ENCODE peak calls at places on chromosomes 2 and 18, in seven cellular contexts. One of them, this sample, is unnamed.

GRCh38 chr2:174603280-174603679 is 5.7 kb upstream of the WIPF1 start:
- DNase-seq in OCI-LY7: peak; percentile 74
- DNase-seq in MM.1S: peak; percentile 59
- DNase-seq in H9: no peak
- DNase-seq in tibial artery: peak; percentile 85
- DNase-seq in colonic mucosa: peak; percentile 57
- DNase-seq in heart left ventricle: peak; percentile 45
- DNase-seq in this sample: peak; percentile 58

GRCh38 chr2:111662771-111663470 is 221.1 kb downstream of the ANAPC1 start:
- DNase-seq in colonic mucosa: peak; percentile 18
- DNase-seq in MM.1S: peak; percentile 88
- DNase-seq in heart left ventricle: no peak
- DNase-seq in tibial artery: no peak
- DNase-seq in OCI-LY7: no peak
- DNase-seq in H9: no peak
- DNase-seq in this sample: no peak

GRCh38 chr2:73257425-73258125 is 23.5 kb downstream of the CCT7 start:
- DNase-seq in tibial artery: no peak
- DNase-seq in heart left ventricle: no peak
- DNase-seq in MM.1S: no peak
- DNase-seq in H9: no peak
- DNase-seq in colonic mucosa: peak; percentile 36
- DNase-seq in OCI-LY7: no peak
- DNase-seq in this sample: peak; percentile 64

GRCh38 chr2:172859821-172860707 is 124.4 kb downstream of the RAPGEF4 start:
- DNase-seq in tibial artery: no peak
- DNase-seq in colonic mucosa: no peak
- DNase-seq in H9: no peak
- DNase-seq in MM.1S: no peak
- DNase-seq in heart left ventricle: no peak
- DNase-seq in OCI-LY7: no peak
- DNase-seq in this sample: no peak

GRCh38 chr2:20584045-20584636 is 66.8 kb downstream of the HS1BP3 start:
- DNase-seq in colonic mucosa: no peak
- DNase-seq in OCI-LY7: no peak
- DNase-seq in MM.1S: no peak
- DNase-seq in H9: peak; percentile 51
- DNase-seq in heart left ventricle: no peak
- DNase-seq in tibial artery: no peak
- DNase-seq in this sample: no peak

GRCh38 chr18:49858309-49859005 is 45.1 kb upstream of the ACAA2 start:
- DNase-seq in tibial artery: no peak
- DNase-seq in H9: peak; percentile 78
- DNase-seq in MM.1S: peak; percentile 35
- DNase-seq in OCI-LY7: peak; percentile 37
- DNase-seq in colonic mucosa: peak; percentile 79
- DNase-seq in heart left ventricle: no peak
- DNase-seq in this sample: peak; percentile 73

GRCh38 chr2:179031731-179032408 is 18.1 kb downstream of the CCDC141 start:
- DNase-seq in tibial artery: no peak
- DNase-seq in heart left ventricle: no peak
- DNase-seq in OCI-LY7: peak; percentile 75
- DNase-seq in colonic mucosa: no peak
- DNase-seq in MM.1S: peak; percentile 95
- DNase-seq in H9: no peak
- DNase-seq in this sample: no peak

GRCh38 chr2:164903944-164904343 is 51.4 kb downstream of the SLC38A11 start:
- DNase-seq in colonic mucosa: no peak
- DNase-seq in tibial artery: no peak
- DNase-seq in H9: no peak
- DNase-seq in heart left ventricle: no peak
- DNase-seq in MM.1S: no peak
- DNase-seq in OCI-LY7: no peak
- DNase-seq in this sample: no peak

GRCh38 chr18:6059551-6059950 is 164.2 kb upstream of the TMEM200C start:
- DNase-seq in OCI-LY7: no peak
- DNase-seq in MM.1S: no peak
- DNase-seq in H9: no peak
- DNase-seq in heart left ventricle: no peak
- DNase-seq in colonic mucosa: no peak
- DNase-seq in tibial artery: no peak
- DNase-seq in this sample: no peak

GRCh38 chr2:159879061-159879604 is 81.1 kb upstream of the CD302 start:
- DNase-seq in H9: no peak
- DNase-seq in colonic mucosa: no peak
- DNase-seq in tibial artery: no peak
- DNase-seq in OCI-LY7: no peak
- DNase-seq in MM.1S: no peak
- DNase-seq in heart left ventricle: no peak
- DNase-seq in this sample: no peak

GRCh38 chr2:215372968-215373649 is 61.2 kb downstream of the ATIC start:
- DNase-seq in OCI-LY7: no peak
- DNase-seq in heart left ventricle: no peak
- DNase-seq in colonic mucosa: no peak
- DNase-seq in MM.1S: no peak
- DNase-seq in H9: no peak
- DNase-seq in tibial artery: no peak
- DNase-seq in this sample: no peak

GRCh38 chr2:86238354-86238753 is 39.1 kb downstream of the MRPL35 start:
- DNase-seq in H9: no peak
- DNase-seq in OCI-LY7: peak; percentile 71
- DNase-seq in colonic mucosa: no peak
- DNase-seq in heart left ventricle: no peak
- DNase-seq in tibial artery: no peak
- DNase-seq in MM.1S: no peak
- DNase-seq in this sample: no peak

GRCh38 chr2:119837759-119838158 is 78.0 kb downstream of the PTPN4 start:
- DNase-seq in heart left ventricle: no peak
- DNase-seq in H9: no peak
- DNase-seq in colonic mucosa: no peak
- DNase-seq in OCI-LY7: no peak
- DNase-seq in MM.1S: no peak
- DNase-seq in tibial artery: no peak
- DNase-seq in this sample: peak; percentile 38

GRCh38 chr2:100235581-100235980 is 86.7 kb downstream of the LONRF2 start:
- DNase-seq in tibial artery: no peak
- DNase-seq in H9: no peak
- DNase-seq in heart left ventricle: no peak
- DNase-seq in MM.1S: no peak
- DNase-seq in colonic mucosa: no peak
- DNase-seq in OCI-LY7: no peak
- DNase-seq in this sample: no peak

GRCh38 chr2:28292491-28292890 is 100.2 kb upstream of the FOSL2 start:
- DNase-seq in heart left ventricle: no peak
- DNase-seq in tibial artery: no peak
- DNase-seq in MM.1S: no peak
- DNase-seq in OCI-LY7: no peak
- DNase-seq in colonic mucosa: no peak
- DNase-seq in H9: no peak
- DNase-seq in this sample: no peak

GRCh38 chr2:66428986-66429612 is 5.8 kb upstream of the MEIS1 start:
- DNase-seq in heart left ventricle: no peak
- DNase-seq in MM.1S: peak; percentile 71
- DNase-seq in colonic mucosa: no peak
- DNase-seq in OCI-LY7: peak; percentile 70
- DNase-seq in tibial artery: no peak
- DNase-seq in H9: no peak
- DNase-seq in this sample: no peak

GRCh38 chr2:234827096-234827860 is 124.5 kb upstream of the SH3BP4 start:
- DNase-seq in heart left ventricle: no peak
- DNase-seq in tibial artery: no peak
- DNase-seq in colonic mucosa: no peak
- DNase-seq in H9: no peak
- DNase-seq in MM.1S: no peak
- DNase-seq in OCI-LY7: no peak
- DNase-seq in this sample: no peak

GRCh38 chr2:159635006-159635746 is 18.8 kb upstream of the BAZ2B start:
- DNase-seq in H9: no peak
- DNase-seq in tibial artery: no peak
- DNase-seq in MM.1S: no peak
- DNase-seq in colonic mucosa: no peak
- DNase-seq in OCI-LY7: no peak
- DNase-seq in heart left ventricle: no peak
- DNase-seq in this sample: no peak

GRCh38 chr2:240640939-240641338 is 15.7 kb downstream of the GPR35 start:
- DNase-seq in H9: peak; percentile 82
- DNase-seq in colonic mucosa: peak; percentile 51
- DNase-seq in OCI-LY7: no peak
- DNase-seq in heart left ventricle: no peak
- DNase-seq in MM.1S: no peak
- DNase-seq in tibial artery: peak; percentile 35
- DNase-seq in this sample: no peak

DNA sequence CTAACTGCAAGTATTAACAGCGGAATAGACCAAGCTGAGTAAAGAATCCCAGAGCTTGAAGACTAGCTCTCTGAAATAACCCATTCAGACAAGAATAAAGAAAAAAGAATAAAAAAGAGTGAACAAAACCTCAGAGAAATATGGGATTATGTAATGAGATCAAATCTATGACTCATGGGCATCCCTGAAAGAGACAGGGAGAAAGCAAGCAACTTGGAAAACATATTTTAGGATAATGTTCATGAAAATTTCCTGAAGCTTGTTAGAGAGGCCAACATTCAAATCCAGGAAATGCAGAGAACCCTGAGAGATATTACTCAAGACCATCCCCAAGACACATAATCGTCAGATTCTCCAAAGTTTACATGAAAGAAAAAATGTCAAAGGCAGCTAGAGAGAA is 17.3 kb downstream of the PFN4 start:
- DNase-seq in heart left ventricle: no peak
- DNase-seq in H9: no peak
- DNase-seq in colonic mucosa: no peak
- DNase-seq in tibial artery: no peak
- DNase-seq in MM.1S: no peak
- DNase-seq in OCI-LY7: no peak
- DNase-seq in this sample: no peak
- H3K9me3 ChIP-seq in heart left ventricle: no peaks in the 10 kb centered on the region
- H3K9me3 ChIP-seq in H9: no peaks in the 10 kb centered on the region
- H3K9me3 ChIP-seq in colonic mucosa: no peaks in the 10 kb centered on the region
- H3K9me3 ChIP-seq in tibial artery: no peaks in the 10 kb centered on the region
- H3K9me3 ChIP-seq in MM.1S: no peaks in the 10 kb centered on the region
- H3K9me3 ChIP-seq in OCI-LY7: no peaks in the 10 kb centered on the region
- H3K9me3 ChIP-seq in this sample: no peaks in the 10 kb centered on the region

GRCh38 chr2:1245193-1245592 is 168.1 kb upstream of the TPO start:
- DNase-seq in colonic mucosa: no peak
- DNase-seq in MM.1S: no peak
- DNase-seq in OCI-LY7: no peak
- DNase-seq in heart left ventricle: no peak
- DNase-seq in tibial artery: no peak
- DNase-seq in H9: no peak
- DNase-seq in this sample: no peak

GRCh38 chr2:1249897-1250687 is 163.2 kb upstream of the TPO start:
- DNase-seq in H9: no peak
- DNase-seq in tibial artery: no peak
- DNase-seq in OCI-LY7: no peak
- DNase-seq in colonic mucosa: no peak
- DNase-seq in MM.1S: no peak
- DNase-seq in heart left ventricle: no peak
- DNase-seq in this sample: no peak

GRCh38 chr2:1251520-1251919 is 161.7 kb upstream of the TPO start:
- DNase-seq in MM.1S: no peak
- DNase-seq in colonic mucosa: no peak
- DNase-seq in tibial artery: no peak
- DNase-seq in heart left ventricle: no peak
- DNase-seq in OCI-LY7: no peak
- DNase-seq in H9: no peak
- DNase-seq in this sample: no peak

GRCh38 chr2:1248187-1248586 is 165.1 kb upstream of the TPO start:
- DNase-seq in heart left ventricle: no peak
- DNase-seq in OCI-LY7: no peak
- DNase-seq in MM.1S: no peak
- DNase-seq in tibial artery: no peak
- DNase-seq in colonic mucosa: no peak
- DNase-seq in H9: no peak
- DNase-seq in this sample: no peak

GRCh38 chr2:1246239-1246638 is 167.0 kb upstream of the TPO start:
- DNase-seq in tibial artery: no peak
- DNase-seq in colonic mucosa: no peak
- DNase-seq in OCI-LY7: no peak
- DNase-seq in MM.1S: no peak
- DNase-seq in H9: peak; percentile 45
- DNase-seq in heart left ventricle: no peak
- DNase-seq in this sample: no peak
- H3K9me3 ChIP-seq in tibial artery: no peaks in the 10 kb centered on the region
- H3K9me3 ChIP-seq in colonic mucosa: no peaks in the 10 kb centered on the region
- H3K9me3 ChIP-seq in OCI-LY7: no peaks in the 10 kb centered on the region
- H3K9me3 ChIP-seq in MM.1S: no peaks in the 10 kb centered on the region
- H3K9me3 ChIP-seq in H9: no peaks in the 10 kb centered on the region
- H3K9me3 ChIP-seq in heart left ventricle: no peaks in the 10 kb centered on the region
- H3K9me3 ChIP-seq in this sample: no peaks in the 10 kb centered on the region

DNA sequence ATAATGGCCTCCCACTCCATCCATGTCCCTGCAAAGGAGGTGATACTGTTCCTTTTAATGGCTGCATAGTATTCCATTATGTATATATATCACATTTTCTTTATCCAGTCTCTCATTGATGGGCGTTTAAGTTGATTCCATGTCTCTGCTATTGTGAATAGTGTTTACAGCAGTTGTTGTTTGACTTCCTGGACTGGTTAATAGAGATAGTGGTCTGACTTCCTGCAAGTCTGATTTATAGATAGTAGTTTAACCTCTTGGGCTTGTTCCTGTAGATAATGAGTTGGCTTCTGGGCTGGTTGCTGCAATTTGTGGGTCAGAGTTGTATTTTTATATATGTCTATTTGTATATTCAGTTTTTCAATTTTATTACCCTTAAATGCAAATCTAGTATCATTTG is 145.4 kb downstream of the ARL6IP6 start:
- DNase-seq in H9: no peak
- DNase-seq in MM.1S: no peak
- DNase-seq in tibial artery: no peak
- DNase-seq in colonic mucosa: no peak
- DNase-seq in OCI-LY7: no peak
- DNase-seq in heart left ventricle: no peak
- DNase-seq in this sample: no peak
- H3K9me3 ChIP-seq in H9: peaks cover 9% of the 10 kb centered on the region
- H3K9me3 ChIP-seq in MM.1S: no peaks in the 10 kb centered on the region
- H3K9me3 ChIP-seq in tibial artery: no peaks in the 10 kb centered on the region
- H3K9me3 ChIP-seq in colonic mucosa: no peaks in the 10 kb centered on the region
- H3K9me3 ChIP-seq in OCI-LY7: peaks cover 13% of the 10 kb centered on the region
- H3K9me3 ChIP-seq in heart left ventricle: no peaks in the 10 kb centered on the region
- H3K9me3 ChIP-seq in this sample: no peaks in the 10 kb centered on the region

GRCh38 chr2:89837962-89838625 is 1146.6 kb downstream of the RPIA start:
- DNase-seq in colonic mucosa: no peak
- DNase-seq in MM.1S: no peak
- DNase-seq in heart left ventricle: no peak
- DNase-seq in OCI-LY7: no peak
- DNase-seq in tibial artery: no peak
- DNase-seq in H9: no peak
- DNase-seq in this sample: no peak

GRCh38 chr2:89842180-89842908 is 1150.9 kb downstream of the RPIA start:
- DNase-seq in tibial artery: peak; percentile 51
- DNase-seq in MM.1S: no peak
- DNase-seq in OCI-LY7: no peak
- DNase-seq in colonic mucosa: no peak
- DNase-seq in heart left ventricle: no peak
- DNase-seq in H9: no peak
- DNase-seq in this sample: no peak

GRCh38 chr2:89844221-89844943 is 1152.9 kb downstream of the RPIA start:
- DNase-seq in colonic mucosa: no peak
- DNase-seq in MM.1S: no peak
- DNase-seq in OCI-LY7: no peak
- DNase-seq in tibial artery: peak; percentile 50
- DNase-seq in heart left ventricle: no peak
- DNase-seq in H9: no peak
- DNase-seq in this sample: no peak

GRCh38 chr2:89845532-89845931 is 1154.1 kb downstream of the RPIA start:
- DNase-seq in OCI-LY7: no peak
- DNase-seq in H9: no peak
- DNase-seq in MM.1S: no peak
- DNase-seq in tibial artery: peak; percentile 41
- DNase-seq in heart left ventricle: no peak
- DNase-seq in colonic mucosa: no peak
- DNase-seq in this sample: no peak

GRCh38 chr2:89841476-89841840 is 1150.0 kb downstream of the RPIA start:
- DNase-seq in OCI-LY7: no peak
- DNase-seq in tibial artery: no peak
- DNase-seq in MM.1S: no peak
- DNase-seq in heart left ventricle: no peak
- DNase-seq in colonic mucosa: no peak
- DNase-seq in H9: no peak
- DNase-seq in this sample: no peak
- H3K9me3 ChIP-seq in OCI-LY7: no peaks in the 10 kb centered on the region
- H3K9me3 ChIP-seq in tibial artery: peaks cover 32% of the 10 kb centered on the region
- H3K9me3 ChIP-seq in MM.1S: peaks cover 3% of the 10 kb centered on the region
- H3K9me3 ChIP-seq in heart left ventricle: peaks cover 4% of the 10 kb centered on the region
- H3K9me3 ChIP-seq in colonic mucosa: no peaks in the 10 kb centered on the region
- H3K9me3 ChIP-seq in H9: peaks cover 31% of the 10 kb centered on the region
- H3K9me3 ChIP-seq in this sample: peaks cover 8% of the 10 kb centered on the region

This sample was measured in psoas muscle.